ENCODE peak calls at places on chromosome 1, in seven cellular contexts. S, U, W, I, X, K and Q are unnamed samples.

GRCh38 chr1:183871142-183871541 is 66.2 kb downstream of the RGL1 start:
- DNase-seq in S (peak), U (no peak), W (no peak), I (peak), X (no peak), K (no peak), Q (peak)

GRCh38 chr1:21620461-21620860 is 48.7 kb downstream of the RAP1GAP start:
- DNase-seq in S (no peak), U (no peak), W (no peak), I (no peak), X (no peak), K (no peak), Q (no peak)

GRCh38 chr1:59195151-59195550 is 101.7 kb upstream of the FGGY start:
- DNase-seq in S (no peak), U (no peak), W (no peak), I (no peak), X (no peak), K (no peak), Q (peak)

GRCh38 chr1:104760017-104760416 is 1010.3 kb downstream of the AMY1C start:
- DNase-seq in S (no peak), U (no peak), W (no peak), I (no peak), X (no peak), K (no peak), Q (no peak)

GRCh38 chr1:53498555-53499142 is 39.5 kb downstream of the DMRTB1 start:
- DNase-seq in S (no peak), U (no peak), W (no peak), I (no peak), X (no peak), K (no peak), Q (peak)

GRCh38 chr1:212749924-212750535 is 41.5 kb downstream of the NSL1 start:
- DNase-seq in S (peak), U (no peak), W (no peak), I (no peak), X (no peak), K (no peak), Q (peak)

GRCh38 chr1:27084107-27084506 is 70.8 kb downstream of the SLC9A1 start:
- DNase-seq in S (no peak), U (no peak), W (no peak), I (no peak), X (no peak), K (no peak), Q (no peak)

GRCh38 chr1:212470059-212470458 is 37.3 kb downstream of the NENF start:
- DNase-seq in S (peak), U (no peak), W (peak), I (no peak), X (peak), K (peak), Q (peak)

GRCh38 chr1:78687914-78688313 is 38.3 kb downstream of the IFI44 start:
- DNase-seq in S (peak), U (no peak), W (no peak), I (no peak), X (no peak), K (no peak), Q (no peak)

GRCh38 chr1:209106861-209107260 is 476.7 kb upstream of the CAMK1G start:
- DNase-seq in S (no peak), U (no peak), W (no peak), I (no peak), X (no peak), K (no peak), Q (no peak)

GRCh38 chr1:209106237-209106741 is 477.2 kb upstream of the CAMK1G start:
- DNase-seq in S (peak), U (no peak), W (no peak), I (no peak), X (no peak), K (no peak), Q (peak)

GRCh38 chr1:209104646-209105045 is 478.9 kb upstream of the CAMK1G start:
- DNase-seq in S (no peak), U (no peak), W (no peak), I (no peak), X (no peak), K (no peak), Q (no peak)

GRCh38 chr1:209107535-209107934 is 476.0 kb upstream of the CAMK1G start:
- DNase-seq in S (no peak), U (no peak), W (no peak), I (no peak), X (no peak), K (no peak), Q (no peak)

GRCh38 chr1:209105769-209106168 is 477.7 kb upstream of the CAMK1G start:
- DNase-seq in S (no peak), U (no peak), W (no peak), I (no peak), X (no peak), K (no peak), Q (no peak)
- TF ChIP-seq CTCF in S (no peak), U (no peak), W (no peak), I (no peak), X (no peak), K (no peak), Q (no peak)

DNA sequence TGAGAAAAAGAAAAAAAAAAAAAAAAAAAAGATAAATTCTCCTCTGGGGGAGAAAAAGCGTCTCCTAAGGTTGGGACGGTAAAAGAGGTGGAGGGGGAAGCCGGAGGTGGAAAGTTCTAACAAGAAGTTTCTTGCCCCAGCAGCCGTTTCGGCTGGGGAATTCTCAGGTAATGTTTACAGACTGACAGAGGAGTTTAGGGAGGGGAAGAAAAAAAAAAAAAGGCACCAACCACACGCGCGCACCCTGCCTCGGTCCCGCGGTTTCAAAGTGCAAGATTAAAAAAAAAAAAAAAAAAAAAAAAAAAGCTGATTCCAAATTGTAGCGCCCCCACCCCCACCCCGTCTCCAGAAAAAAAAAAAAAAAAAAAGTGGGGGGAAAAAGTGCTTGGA is 504 bp downstream of the DHRS3 start:
- DNase-seq in S (peak), U (peak), W (no peak), I (no peak), X (no peak), K (no peak), Q (no peak)
- TF ChIP-seq CTCF in S (no peak), U (no peak), W (no peak), I (no peak), X (no peak), K (no peak), Q (no peak)

GRCh38 chr1:41955461-41956159 is 36.9 kb upstream of the HIVEP3 start:
- DNase-seq in S (peak), U (no peak), W (no peak), I (peak), X (no peak), K (no peak), Q (peak)

GRCh38 chr1:41954533-41954944 is 35.8 kb upstream of the HIVEP3 start:
- DNase-seq in S (peak), U (no peak), W (no peak), I (no peak), X (no peak), K (no peak), Q (peak)

GRCh38 chr1:41953291-41953690 is 34.6 kb upstream of the HIVEP3 start:
- DNase-seq in S (peak), U (no peak), W (no peak), I (no peak), X (no peak), K (no peak), Q (no peak)

GRCh38 chr1:41952208-41952607 is 33.5 kb upstream of the HIVEP3 start:
- DNase-seq in S (no peak), U (no peak), W (no peak), I (no peak), X (no peak), K (no peak), Q (no peak)

GRCh38 chr1:41950820-41951219 is 32.1 kb upstream of the HIVEP3 start:
- DNase-seq in S (peak), U (no peak), W (no peak), I (no peak), X (no peak), K (no peak), Q (no peak)
- TF ChIP-seq CTCF in S (no peak), U (no peak), W (no peak), I (no peak), X (no peak), K (no peak), Q (no peak)

GRCh38 chr1:36448530-36449051 is 1.7 kb downstream of the OSCP1 start:
- DNase-seq in S (peak), U (no peak), W (no peak), I (no peak), X (no peak), K (no peak), Q (no peak)

GRCh38 chr1:36443297-36443696 is 7.0 kb downstream of the OSCP1 start:
- DNase-seq in S (no peak), U (no peak), W (no peak), I (no peak), X (no peak), K (no peak), Q (no peak)

GRCh38 chr1:36447450-36447849 is 2.8 kb downstream of the OSCP1 start:
- DNase-seq in S (no peak), U (no peak), W (no peak), I (no peak), X (no peak), K (no peak), Q (no peak)

GRCh38 chr1:36446780-36447179 is 3.5 kb downstream of the OSCP1 start:
- DNase-seq in S (no peak), U (no peak), W (no peak), I (no peak), X (no peak), K (no peak), Q (no peak)

GRCh38 chr1:36446261-36446660 is 4.0 kb downstream of the OSCP1 start:
- DNase-seq in S (no peak), U (no peak), W (no peak), I (peak), X (no peak), K (no peak), Q (no peak)
- TF ChIP-seq CTCF in S (no peak), U (no peak), W (no peak), I (no peak), X (peak), K (no peak), Q (peak)

GRCh38 chr1:15060104-15060503 is 93.4 kb upstream of the TMEM51 start:
- DNase-seq in S (no peak), U (no peak), W (no peak), I (no peak), X (no peak), K (no peak), Q (no peak)

GRCh38 chr1:15063346-15063745 is 90.2 kb upstream of the TMEM51 start:
- DNase-seq in S (no peak), U (no peak), W (no peak), I (no peak), X (no peak), K (no peak), Q (no peak)

GRCh38 chr1:15063783-15064182 is 89.8 kb upstream of the TMEM51 start:
- DNase-seq in S (no peak), U (no peak), W (no peak), I (no peak), X (no peak), K (no peak), Q (no peak)

GRCh38 chr1:15064217-15064929 is 89.2 kb upstream of the TMEM51 start:
- DNase-seq in S (peak), U (no peak), W (no peak), I (no peak), X (no peak), K (no peak), Q (no peak)

GRCh38 chr1:15062479-15063099 is 91.0 kb upstream of the TMEM51 start:
- DNase-seq in S (no peak), U (no peak), W (no peak), I (peak), X (no peak), K (no peak), Q (no peak)
- TF ChIP-seq CTCF in S (peak), U (peak), W (no peak), I (peak), X (peak), K (no peak), Q (peak)

GRCh38 chr1:31784356-31785019 is 20.3 kb upstream of the ADGRB2 start:
- DNase-seq in S (no peak), U (no peak), W (peak), I (no peak), X (no peak), K (peak), Q (no peak)

GRCh38 chr1:31783846-31784245 is 19.7 kb upstream of the ADGRB2 start:
- DNase-seq in S (no peak), U (no peak), W (no peak), I (no peak), X (no peak), K (peak), Q (no peak)

GRCh38 chr1:31782066-31782762 is 18.1 kb upstream of the ADGRB2 start:
- DNase-seq in S (no peak), U (no peak), W (no peak), I (no peak), X (no peak), K (no peak), Q (no peak)

GRCh38 chr1:31781138-31782065 is 17.3 kb upstream of the ADGRB2 start:
- DNase-seq in S (no peak), U (no peak), W (no peak), I (no peak), X (no peak), K (no peak), Q (no peak)

DNA sequence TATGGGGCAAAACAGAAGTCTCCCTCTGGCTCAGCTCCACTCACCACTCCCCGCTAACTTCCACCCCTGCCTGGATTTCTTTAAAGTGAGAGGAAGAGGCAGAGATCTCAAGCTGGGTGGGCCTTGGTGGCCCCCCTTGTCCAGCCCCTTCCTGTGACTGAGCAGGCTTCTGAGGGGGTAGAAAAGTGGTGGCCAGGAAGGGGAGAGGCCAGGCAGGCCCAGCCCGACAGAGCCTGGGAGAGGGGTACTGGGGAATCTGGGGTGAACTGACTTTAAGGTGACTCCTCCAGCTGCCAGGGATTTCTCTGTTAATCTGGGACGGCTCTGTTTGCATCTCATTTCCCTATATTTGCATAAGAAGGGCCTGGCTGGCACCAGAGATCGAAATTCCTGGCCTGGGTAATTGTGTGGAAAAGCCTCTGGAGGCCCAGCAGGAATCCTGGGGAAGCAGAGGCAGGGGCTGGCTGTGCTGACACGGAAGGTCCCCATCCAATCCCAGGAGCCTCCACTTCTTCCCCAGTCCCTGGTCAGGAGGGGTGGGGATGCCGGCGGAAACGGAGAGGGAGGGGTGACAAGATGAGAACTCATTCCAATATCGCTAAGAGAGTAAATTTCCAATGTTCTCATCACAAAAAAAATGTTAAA is 18.7 kb upstream of the ADGRB2 start:
- DNase-seq in S (no peak), U (no peak), W (no peak), I (no peak), X (no peak), K (no peak), Q (no peak)
- TF ChIP-seq CTCF in S (no peak), U (no peak), W (no peak), I (no peak), X (no peak), K (no peak), Q (no peak)

DNA sequence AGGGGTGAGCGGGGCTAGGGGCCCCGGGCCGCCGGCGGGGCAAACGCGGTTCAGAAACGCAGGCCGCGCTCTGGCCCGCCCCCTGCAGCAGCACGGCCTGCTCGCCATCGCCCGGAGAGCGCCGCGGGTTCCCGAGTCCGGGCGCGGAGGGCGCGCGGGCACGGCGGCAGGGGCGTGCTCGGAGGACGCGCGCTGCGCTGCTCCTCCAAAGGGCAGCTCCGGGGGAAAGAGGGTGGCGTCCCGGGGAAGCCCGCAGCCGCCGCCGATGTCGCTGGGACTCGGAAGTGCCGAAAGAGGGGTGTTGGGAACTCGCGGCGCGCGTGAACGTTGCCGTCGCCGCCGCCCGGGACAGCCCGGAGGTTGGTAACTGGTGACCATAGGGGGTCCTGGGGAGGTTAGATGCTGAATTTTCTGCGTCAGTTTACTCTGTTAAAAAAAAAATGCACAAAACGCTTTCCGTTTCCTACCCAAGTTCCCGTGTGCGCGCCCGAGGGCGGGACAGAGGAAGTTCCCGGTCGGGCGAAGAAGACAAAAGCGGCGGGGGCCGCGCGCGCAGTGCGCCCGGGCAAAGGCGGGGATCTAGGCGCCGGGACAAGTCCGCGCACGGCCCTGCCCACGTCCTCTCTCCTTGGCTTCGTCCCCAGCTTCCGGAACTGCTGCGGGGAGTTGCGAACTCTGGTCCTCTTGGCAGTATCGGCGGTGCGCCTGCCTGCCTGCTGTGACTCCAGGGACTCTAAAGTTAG is at the start of gene HHAT:
- DNase-seq in S (peak), U (peak), W (peak), I (peak), X (peak), K (peak), Q (peak)
- TF ChIP-seq CTCF in S (no peak), U (no peak), W (no peak), I (no peak), X (peak), K (no peak), Q (peak)

GRCh38 chr1:25875154-25875855 is at the start of gene PAQR7:
- DNase-seq in S (peak), U (peak), W (peak), I (peak), X (peak), K (peak), Q (peak)
- TF ChIP-seq CTCF in S (no peak), U (no peak), W (no peak), I (no peak), X (peak), K (no peak), Q (peak)

GRCh38 chr1:81305997-81306452 is 494.7 kb upstream of the ADGRL2 start:
- DNase-seq in S (peak), U (no peak), W (no peak), I (no peak), X (no peak), K (no peak), Q (peak)
- TF ChIP-seq CTCF in S (peak), U (no peak), W (no peak), I (no peak), X (peak), K (no peak), Q (no peak)